ENCODE peak calls at places on chromosomes 6 and 20, in five cellular contexts. One of them, this sample, is unnamed. For H3K36me3, the result is how much of the 10 kb centered on the place peaks cover.

GRCh38 chr6:42316981-42317380 is 99.3 kb upstream of the MRPS10 start:
- DNase-seq in PC-3: peak
- DNase-seq in stomach: no peak
- DNase-seq in suprapubic skin: no peak
- DNase-seq in PC-9: peak
- DNase-seq in this sample: no peak

GRCh38 chr20:58828141-58828540 is 22.6 kb downstream of the GNAS-AS1 start:
- DNase-seq in suprapubic skin: no peak
- DNase-seq in PC-9: no peak
- DNase-seq in stomach: no peak
- DNase-seq in PC-3: no peak
- DNase-seq in this sample: no peak

GRCh38 chr6:108260126-108260808 is 573 bp downstream of the SNX3 start:
- DNase-seq in stomach: peak
- DNase-seq in PC-9: peak
- DNase-seq in suprapubic skin: peak
- DNase-seq in PC-3: peak
- DNase-seq in this sample: peak

GRCh38 chr6:148570456-148570855 is 176.4 kb upstream of the UST start:
- DNase-seq in stomach: no peak
- DNase-seq in PC-9: no peak
- DNase-seq in PC-3: peak
- DNase-seq in suprapubic skin: no peak
- DNase-seq in this sample: no peak

GRCh38 chr6:149749594-149750135 is at the start of gene PCMT1:
- DNase-seq in PC-9: peak
- DNase-seq in suprapubic skin: peak
- DNase-seq in stomach: peak
- DNase-seq in PC-3: peak
- DNase-seq in this sample: peak

GRCh38 chr6:39273394-39273793 is 40.8 kb downstream of the KCNK17 start:
- DNase-seq in PC-9: peak
- DNase-seq in PC-3: no peak
- DNase-seq in stomach: peak
- DNase-seq in suprapubic skin: no peak
- DNase-seq in this sample: no peak

GRCh38 chr6:128731249-128732165 is 151.4 kb upstream of the LAMA2 start:
- DNase-seq in stomach: no peak
- DNase-seq in PC-3: peak
- DNase-seq in suprapubic skin: no peak
- DNase-seq in PC-9: peak
- DNase-seq in this sample: peak

GRCh38 chr6:30264731-30265130 is 51.5 kb upstream of the TRIM26 start:
- DNase-seq in suprapubic skin: no peak
- DNase-seq in PC-3: no peak
- DNase-seq in stomach: no peak
- DNase-seq in PC-9: no peak
- DNase-seq in this sample: peak

GRCh38 chr6:80338201-80338836 is 231.8 kb downstream of the BCKDHB start:
- DNase-seq in suprapubic skin: no peak
- DNase-seq in stomach: peak
- DNase-seq in PC-9: no peak
- DNase-seq in PC-3: peak
- DNase-seq in this sample: no peak

GRCh38 chr20:19048898-19049889 is 163.2 kb upstream of the SLC24A3 start:
- DNase-seq in suprapubic skin: no peak
- DNase-seq in stomach: no peak
- DNase-seq in PC-9: no peak
- DNase-seq in PC-3: no peak
- DNase-seq in this sample: peak

GRCh38 chr6:108737594-108738546 is 110.4 kb upstream of the ARMC2 start:
- DNase-seq in stomach: peak
- DNase-seq in PC-9: peak
- DNase-seq in suprapubic skin: peak
- DNase-seq in PC-3: peak
- DNase-seq in this sample: peak

GRCh38 chr6:89826029-89826528 is 3.6 kb upstream of the CASP8AP2 start:
- DNase-seq in stomach: no peak
- DNase-seq in suprapubic skin: no peak
- DNase-seq in PC-9: no peak
- DNase-seq in PC-3: no peak
- DNase-seq in this sample: peak

GRCh38 chr6:75266716-75267291 is 17.8 kb downstream of the TMEM30A start:
- DNase-seq in stomach: no peak
- DNase-seq in suprapubic skin: no peak
- DNase-seq in PC-9: peak
- DNase-seq in PC-3: peak
- DNase-seq in this sample: peak

GRCh38 chr20:33635341-33635740 is 26.8 kb upstream of the C20orf144 start:
- DNase-seq in stomach: no peak
- DNase-seq in PC-9: no peak
- DNase-seq in PC-3: no peak
- DNase-seq in suprapubic skin: no peak
- DNase-seq in this sample: no peak
- H3K36me3 ChIP-seq in stomach: half or more
- H3K36me3 ChIP-seq in PC-9: under half
- H3K36me3 ChIP-seq in PC-3: under half
- H3K36me3 ChIP-seq in suprapubic skin: half or more
- H3K36me3 ChIP-seq in this sample: under half

GRCh38 chr20:46820682-46821081 is 74.0 kb upstream of the EYA2 start:
- DNase-seq in stomach: peak
- DNase-seq in PC-3: no peak
- DNase-seq in suprapubic skin: no peak
- DNase-seq in PC-9: peak
- DNase-seq in this sample: no peak

GRCh38 chr20:46816097-46816496 is 78.5 kb upstream of the EYA2 start:
- DNase-seq in suprapubic skin: no peak
- DNase-seq in PC-3: no peak
- DNase-seq in PC-9: no peak
- DNase-seq in stomach: no peak
- DNase-seq in this sample: no peak

GRCh38 chr20:46814366-46815232 is 80.0 kb upstream of the EYA2 start:
- DNase-seq in PC-9: peak
- DNase-seq in suprapubic skin: no peak
- DNase-seq in stomach: peak
- DNase-seq in PC-3: peak
- DNase-seq in this sample: peak

GRCh38 chr20:46811328-46812084 is 83.1 kb upstream of the EYA2 start:
- DNase-seq in PC-3: no peak
- DNase-seq in suprapubic skin: peak
- DNase-seq in stomach: no peak
- DNase-seq in PC-9: no peak
- DNase-seq in this sample: no peak

DNA sequence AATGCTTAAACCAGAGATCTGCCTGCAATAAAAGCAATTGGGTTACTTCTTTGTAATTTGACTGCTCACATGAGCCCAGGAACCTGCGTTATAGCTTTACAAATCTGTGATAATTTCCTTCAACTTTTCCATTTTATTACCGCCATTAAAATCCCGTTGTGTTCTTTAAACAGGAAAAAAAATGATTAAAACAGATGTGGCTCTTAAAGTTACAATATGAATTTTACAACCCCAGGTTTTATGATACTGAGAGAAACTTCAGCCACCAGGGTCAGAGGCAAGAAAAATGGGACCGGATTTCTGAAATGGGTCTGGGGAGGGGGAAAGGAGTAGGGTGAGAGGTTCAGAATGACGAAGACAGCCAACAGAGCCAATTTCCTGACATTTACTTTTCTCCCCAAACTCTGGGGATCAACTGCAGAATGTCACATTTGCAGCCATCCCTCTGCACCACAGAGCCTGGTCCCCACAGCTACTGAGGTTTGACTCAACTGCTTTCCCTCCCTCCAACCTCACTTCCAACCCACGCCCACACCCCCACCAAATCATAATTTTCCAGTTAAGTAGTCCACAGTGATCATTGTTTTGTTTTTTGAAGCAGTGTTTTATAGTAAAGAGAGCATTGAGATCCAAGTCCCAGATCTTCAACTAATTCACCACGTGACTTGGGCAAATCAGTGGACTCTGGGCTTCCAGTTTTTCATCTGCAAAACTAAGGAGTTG is 77.6 kb upstream of the EYA2 start:
- DNase-seq in suprapubic skin: no peak
- DNase-seq in PC-9: no peak
- DNase-seq in PC-3: no peak
- DNase-seq in stomach: no peak
- DNase-seq in this sample: peak
- H3K36me3 ChIP-seq in suprapubic skin: under half
- H3K36me3 ChIP-seq in PC-9: under half
- H3K36me3 ChIP-seq in PC-3: under half
- H3K36me3 ChIP-seq in stomach: under half
- H3K36me3 ChIP-seq in this sample: under half

GRCh38 chr6:145906144-145906543 is 58.0 kb downstream of the SHPRH start:
- DNase-seq in stomach: no peak
- DNase-seq in suprapubic skin: no peak
- DNase-seq in PC-9: no peak
- DNase-seq in PC-3: no peak
- DNase-seq in this sample: no peak

GRCh38 chr6:145899915-145900569 is 64.1 kb downstream of the SHPRH start:
- DNase-seq in stomach: no peak
- DNase-seq in PC-9: no peak
- DNase-seq in PC-3: no peak
- DNase-seq in suprapubic skin: no peak
- DNase-seq in this sample: no peak

GRCh38 chr6:145904391-145904790 is 59.8 kb downstream of the SHPRH start:
- DNase-seq in suprapubic skin: no peak
- DNase-seq in stomach: no peak
- DNase-seq in PC-3: no peak
- DNase-seq in PC-9: no peak
- DNase-seq in this sample: no peak

GRCh38 chr6:145904878-145905277 is 59.3 kb downstream of the SHPRH start:
- DNase-seq in stomach: no peak
- DNase-seq in PC-9: no peak
- DNase-seq in PC-3: no peak
- DNase-seq in suprapubic skin: no peak
- DNase-seq in this sample: no peak

GRCh38 chr6:145903356-145904102 is 60.6 kb downstream of the SHPRH start:
- DNase-seq in stomach: no peak
- DNase-seq in PC-3: no peak
- DNase-seq in suprapubic skin: no peak
- DNase-seq in PC-9: no peak
- DNase-seq in this sample: peak
- H3K36me3 ChIP-seq in stomach: under half
- H3K36me3 ChIP-seq in PC-3: under half
- H3K36me3 ChIP-seq in suprapubic skin: under half
- H3K36me3 ChIP-seq in PC-9: under half
- H3K36me3 ChIP-seq in this sample: under half

DNA sequence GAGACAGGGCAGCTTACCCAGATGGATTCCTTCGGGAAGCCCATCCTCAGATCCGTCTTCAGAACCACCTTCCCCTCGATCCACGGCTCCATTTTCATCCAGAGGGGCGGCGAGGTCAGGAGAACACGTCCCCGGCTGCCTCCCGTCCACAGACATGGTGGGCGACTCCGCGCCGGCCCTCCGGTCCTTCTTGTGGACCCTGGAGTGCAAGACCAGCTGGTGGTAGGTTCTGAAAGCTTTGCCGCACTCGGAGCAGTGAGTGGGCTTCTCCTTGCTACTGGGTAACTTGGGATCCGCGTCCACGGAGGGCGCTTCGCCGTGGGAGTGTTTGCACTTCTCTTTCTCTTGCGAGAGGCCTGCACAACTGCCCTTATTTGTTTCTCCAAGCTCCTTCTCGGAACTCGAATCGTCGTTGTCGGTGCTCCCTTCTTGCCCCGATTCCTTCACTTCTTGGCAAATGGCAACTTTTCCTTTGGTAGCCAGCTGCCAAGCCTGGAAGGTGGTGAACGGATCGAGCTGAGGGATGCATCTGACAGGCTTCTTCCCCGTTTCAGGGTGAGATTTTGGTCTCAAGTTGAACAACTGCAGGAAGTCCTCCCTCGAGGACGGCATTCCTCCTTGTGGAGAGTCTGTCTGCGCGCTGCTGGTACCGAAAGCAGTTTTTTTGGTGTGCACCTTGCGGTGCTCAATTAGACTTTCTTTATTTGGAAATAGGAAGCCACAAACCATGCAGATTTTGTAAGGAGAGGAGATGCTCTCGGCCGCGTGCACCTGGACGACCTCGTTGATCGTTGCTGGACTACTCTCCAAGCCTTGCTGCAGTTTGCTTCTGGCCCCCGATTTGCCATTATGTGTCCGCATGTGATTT is 12.0 kb downstream of the ZNF217 start:
- DNase-seq in PC-3: peak
- DNase-seq in PC-9: no peak
- DNase-seq in suprapubic skin: peak
- DNase-seq in stomach: peak
- DNase-seq in this sample: no peak
- H3K36me3 ChIP-seq in PC-3: under half
- H3K36me3 ChIP-seq in PC-9: half or more
- H3K36me3 ChIP-seq in suprapubic skin: under half
- H3K36me3 ChIP-seq in stomach: under half
- H3K36me3 ChIP-seq in this sample: under half

GRCh38 chr6:44101832-44102231 is 25.4 kb downstream of the MRPL14 start:
- DNase-seq in PC-3: no peak
- DNase-seq in suprapubic skin: no peak
- DNase-seq in stomach: no peak
- DNase-seq in PC-9: no peak
- DNase-seq in this sample: no peak
- H3K36me3 ChIP-seq in PC-3: under half
- H3K36me3 ChIP-seq in suprapubic skin: under half
- H3K36me3 ChIP-seq in stomach: under half
- H3K36me3 ChIP-seq in PC-9: under half
- H3K36me3 ChIP-seq in this sample: under half

DNA sequence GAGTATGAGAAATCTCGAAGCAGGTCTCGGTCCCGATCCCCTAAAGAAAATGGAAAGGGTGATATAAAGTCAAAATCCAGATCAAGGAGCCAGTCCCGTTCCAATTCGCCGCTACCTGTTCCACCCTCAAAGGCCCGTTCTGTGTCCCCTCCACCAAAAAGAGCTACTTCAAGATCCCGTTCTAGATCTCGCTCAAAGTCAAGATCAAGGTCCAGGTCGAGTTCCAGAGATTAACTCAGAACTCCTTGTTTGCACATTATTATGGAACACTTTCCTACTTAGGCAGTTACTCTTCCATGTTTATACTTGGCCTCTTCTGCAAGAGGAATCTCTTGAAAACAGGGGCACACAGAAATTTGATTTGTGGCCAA is 3.1 kb downstream of the SRSF6 start:
- DNase-seq in stomach: no peak
- DNase-seq in suprapubic skin: no peak
- DNase-seq in PC-9: no peak
- DNase-seq in PC-3: no peak
- DNase-seq in this sample: no peak
- H3K36me3 ChIP-seq in stomach: half or more
- H3K36me3 ChIP-seq in suprapubic skin: half or more
- H3K36me3 ChIP-seq in PC-9: half or more
- H3K36me3 ChIP-seq in PC-3: half or more
- H3K36me3 ChIP-seq in this sample: half or more